ENCODE peak calls at places on chromosome 16, in five cellular contexts. W, P, U, E and Q are unnamed samples.
A peak's percentile ranks its signal among the peaks of the same experiment; 100 is the strongest.

GRCh38 chr16:25014500-25015147 is 545 bp downstream of the ARHGAP17 start:
- DNase-seq in W (peak; percentile 28), P (peak; percentile 64), U (no peak), E (peak; percentile 61), Q (peak; percentile 23)

GRCh38 chr16:81403601-81404391 is 40.8 kb upstream of the CMIP start:
- DNase-seq in W (peak; percentile 88), P (peak; percentile 86), U (peak; percentile 85), E (peak; percentile 90), Q (peak; percentile 70)

GRCh38 chr16:66167564-66168291 is 198.8 kb upstream of the CDH5 start:
- DNase-seq in W (no peak), P (no peak), U (no peak), E (peak; percentile 51), Q (no peak)

GRCh38 chr16:68374961-68375660 is 64.3 kb downstream of the PRMT7 start:
- DNase-seq in W (no peak), P (peak; percentile 7), U (no peak), E (no peak), Q (no peak)

GRCh38 chr16:53080345-53081031 is 25.7 kb downstream of the CHD9 start:
- DNase-seq in W (no peak), P (no peak), U (no peak), E (peak; percentile 85), Q (no peak)

GRCh38 chr16:87017388-87018012 is 299.7 kb downstream of the C16orf95 start:
- DNase-seq in W (no peak), P (no peak), U (peak; percentile 80), E (peak; percentile 32), Q (no peak)

GRCh38 chr16:85426806-85427205 is 186.3 kb upstream of the GSE1 start:
- DNase-seq in W (no peak), P (no peak), U (no peak), E (no peak), Q (no peak)

GRCh38 chr16:88012360-88012759 is 61.1 kb downstream of the BANP start:
- DNase-seq in W (no peak), P (no peak), U (no peak), E (no peak), Q (no peak)

GRCh38 chr16:841455-842060 is 41.0 kb upstream of the GNG13 start:
- DNase-seq in W (no peak), P (no peak), U (no peak), E (no peak), Q (no peak)

GRCh38 chr16:53566568-53566967 is 63.6 kb upstream of the AKTIP start:
- DNase-seq in W (no peak), P (no peak), U (no peak), E (no peak), Q (no peak)

GRCh38 chr16:66036775-66037715 is 329.4 kb upstream of the CDH5 start:
- DNase-seq in W (no peak), P (no peak), U (no peak), E (peak; percentile 35), Q (no peak)

GRCh38 chr16:26795184-26795583 is 271.5 kb upstream of the C16orf82 start:
- DNase-seq in W (no peak), P (no peak), U (no peak), E (peak; percentile 9), Q (no peak)

GRCh38 chr16:64089697-64090096 is 1032.2 kb downstream of the CDH11 start:
- DNase-seq in W (no peak), P (no peak), U (no peak), E (peak; percentile 45), Q (no peak)

GRCh38 chr16:8548166-8548565 is 42.1 kb downstream of the TMEM114 start:
- DNase-seq in W (no peak), P (peak; percentile 45), U (no peak), E (no peak), Q (no peak)

GRCh38 chr16:50522324-50522723 is 25.9 kb upstream of the NKD1 start:
- DNase-seq in W (no peak), P (no peak), U (no peak), E (no peak), Q (no peak)

GRCh38 chr16:57964157-57964700 is 6.7 kb downstream of the CNGB1 start:
- DNase-seq in W (no peak), P (no peak), U (no peak), E (no peak), Q (no peak)

GRCh38 chr16:74577882-74578366 is 29.0 kb downstream of the GLG1 start:
- DNase-seq in W (no peak), P (no peak), U (peak; percentile 94), E (no peak), Q (no peak)

GRCh38 chr16:74740795-74741304 is 33.8 kb downstream of the FA2H start:
- DNase-seq in W (no peak), P (peak; percentile 96), U (peak; percentile 75), E (no peak), Q (no peak)

GRCh38 chr16:48432136-48432535 is 46.9 kb upstream of the SIAH1 start:
- DNase-seq in W (no peak), P (no peak), U (no peak), E (no peak), Q (no peak)

GRCh38 chr16:77843412-77843811 is 55.0 kb downstream of the VAT1L start:
- DNase-seq in W (no peak), P (no peak), U (no peak), E (no peak), Q (no peak)

GRCh38 chr16:996672-997071 is 15.1 kb downstream of the SOX8 start:
- DNase-seq in W (no peak), P (no peak), U (no peak), E (no peak), Q (peak; percentile 45)

GRCh38 chr16:17784073-17784472 is 313.3 kb upstream of the XYLT1 start:
- DNase-seq in W (no peak), P (no peak), U (no peak), E (peak; percentile 66), Q (no peak)

GRCh38 chr16:48537909-48538745 is 71.9 kb downstream of the N4BP1 start:
- DNase-seq in W (no peak), P (no peak), U (no peak), E (peak; percentile 42), Q (no peak)

GRCh38 chr16:27374231-27374793 is 27.7 kb upstream of the IL21R start:
- DNase-seq in W (no peak), P (no peak), U (no peak), E (no peak), Q (no peak)

GRCh38 chr16:53504161-53504663 is 1.2 kb upstream of the AKTIP start:
- DNase-seq in W (peak; percentile 43), P (peak; percentile 63), U (no peak), E (peak; percentile 41), Q (no peak)

GRCh38 chr16:31713945-31714898 is 159.4 kb upstream of the ZNF267 start:
- DNase-seq in W (no peak), P (no peak), U (no peak), E (no peak), Q (no peak)

GRCh38 chr16:26666486-26666885 is 400.2 kb upstream of the C16orf82 start:
- DNase-seq in W (no peak), P (no peak), U (no peak), E (no peak), Q (no peak)

GRCh38 chr16:5633845-5634440 is 536.3 kb upstream of the EEF2KMT start:
- DNase-seq in W (no peak), P (no peak), U (peak; percentile 18), E (peak; percentile 54), Q (no peak)

GRCh38 chr16:86509759-86510464 is 415 bp upstream of the FOXF1 start:
- DNase-seq in W (peak; percentile 20), P (no peak), U (no peak), E (peak; percentile 87), Q (no peak)

GRCh38 chr16:12455287-12455798 is 348.3 kb downstream of the CPPED1 start:
- DNase-seq in W (peak; percentile 30), P (peak; percentile 58), U (peak; percentile 6), E (peak; percentile 86), Q (peak; percentile 23)

GRCh38 chr16:86517652-86518258 is 7.4 kb downstream of the FOXF1 start:
- DNase-seq in W (peak; percentile 31), P (no peak), U (peak; percentile 51), E (peak; percentile 82), Q (no peak)

GRCh38 chr16:7501868-7502267 is 169.2 kb downstream of the RBFOX1 start:
- DNase-seq in W (no peak), P (no peak), U (no peak), E (no peak), Q (no peak)

GRCh38 chr16:87844374-87844733 is 25.0 kb downstream of the SLC7A5 start:
- DNase-seq in W (no peak), P (no peak), U (no peak), E (no peak), Q (no peak)

GRCh38 chr16:81860310-81860709 is 81.2 kb downstream of the PLCG2 start:
- DNase-seq in W (no peak), P (no peak), U (no peak), E (no peak), Q (no peak)

GRCh38 chr16:19460397-19460796 is 42.7 kb downstream of the TMC5 start:
- DNase-seq in W (no peak), P (no peak), U (no peak), E (no peak), Q (no peak)

GRCh38 chr16:19601083-19601976 is 45.8 kb downstream of the VPS35L start:
- DNase-seq in W (no peak), P (no peak), U (peak; percentile 36), E (peak; percentile 52), Q (peak; percentile 60)

DNA sequence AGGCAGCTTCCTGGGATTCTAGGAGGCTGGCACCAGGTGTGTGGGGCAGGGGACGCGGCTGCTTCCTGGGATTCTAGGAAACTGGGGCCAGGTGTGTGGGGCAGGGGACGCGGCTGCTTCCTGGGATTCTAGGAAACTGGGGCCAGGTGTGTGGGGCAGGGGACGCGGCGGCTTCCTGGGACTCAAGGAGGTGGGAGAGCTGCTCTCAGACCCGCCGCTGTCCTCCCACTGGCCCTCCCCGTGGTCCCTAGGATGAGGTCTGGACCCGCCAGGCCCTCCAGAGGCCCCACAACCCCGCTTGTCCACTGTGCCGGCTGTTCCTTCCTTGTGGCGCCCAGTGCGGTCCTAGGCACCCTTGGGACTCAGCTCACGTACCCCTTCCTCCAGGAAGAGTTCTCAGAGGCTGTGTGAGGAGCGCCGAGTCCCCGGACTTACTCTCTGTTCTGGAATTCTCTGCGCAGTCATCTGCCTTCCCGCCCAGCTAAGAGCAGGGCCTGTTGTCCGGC is 565 bp downstream of the DPEP1 start:
- DNase-seq in W (no peak), P (peak; percentile 54), U (no peak), E (no peak), Q (no peak)
- H3K27me3 ChIP-seq in W (no peaks in the 10 kb centered on the region), P (no peaks in the 10 kb centered on the region), U (no peaks in the 10 kb centered on the region), E (no peaks in the 10 kb centered on the region), Q (no peaks in the 10 kb centered on the region)

DNA sequence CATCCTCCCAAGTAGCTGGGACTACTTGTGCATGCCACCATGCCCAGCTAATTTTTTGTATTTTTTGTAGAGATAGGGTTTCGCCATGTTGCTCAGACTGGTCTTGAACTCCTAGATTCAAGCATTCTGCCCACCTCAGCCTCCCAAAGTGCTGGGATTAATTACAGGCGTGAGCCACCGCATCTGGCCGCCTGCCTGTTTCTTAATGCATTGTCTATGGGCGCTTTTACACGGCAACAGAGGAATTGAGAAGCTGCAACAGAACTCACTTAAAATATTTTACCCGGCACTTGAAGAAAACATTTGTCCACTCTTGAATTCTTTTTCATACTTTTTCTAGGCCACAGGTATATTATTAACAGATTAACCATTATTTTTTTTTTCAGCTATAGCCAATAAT is 9.0 kb upstream of the CEP20 start:
- DNase-seq in W (no peak), P (no peak), U (no peak), E (no peak), Q (no peak)
- H3K4me1 ChIP-seq in W (no peaks in the 10 kb centered on the region), P (peaks cover 3% of the 10 kb centered on the region), U (peaks cover 65% of the 10 kb centered on the region), E (no peaks in the 10 kb centered on the region), Q (no peaks in the 10 kb centered on the region)

GRCh38 chr16:70428178-70428998 is 10.5 kb downstream of the ST3GAL2 start:
- DNase-seq in W (peak; percentile 65), P (peak; percentile 95), U (peak; percentile 51), E (peak; percentile 95), Q (no peak)
- H3K4me3 ChIP-seq in W (peak overlapping the region; percentile 1), P (no peak overlapping the region), U (peak overlapping the region; percentile 46), E (no peak overlapping the region), Q (no peak overlapping the region)

GRCh38 chr16:3013491-3013951 is 798 bp downstream of the CLDN9 start:
- DNase-seq in W (no peak), P (no peak), U (no peak), E (no peak), Q (no peak)
- H3K27me3 ChIP-seq in W (no peaks in the 10 kb centered on the region), P (no peaks in the 10 kb centered on the region), U (no peaks in the 10 kb centered on the region), E (peaks cover 7% of the 10 kb centered on the region), Q (no peaks in the 10 kb centered on the region)